ENCODE peak calls at places on chromosomes 13 and 19, in ten cellular contexts. N is Peyer's patch, R is mesothelial cell of epicardium, P is nephron progenitor cell, M is heart left ventricle, K is gastrocnemius medialis, S is endothelial cell of umbilical vein, V is tibial artery, T is epithelial cell of esophagus, L is endodermal cell. H is an unnamed sample.

GRCh38 chr13:114111577-114111976 is 20.8 kb downstream of the RASA3 start:
- DNase-seq in N (no peak), R (no peak), P (no peak), M (peak), K (peak), S (no peak), V (peak), T (no peak), L (peak), H (peak)

GRCh38 chr13:109154146-109154545 is 524.7 kb downstream of the MYO16 start:
- DNase-seq in N (no peak), R (no peak), P (no peak), M (no peak), K (no peak), S (no peak), V (no peak), T (peak), L (no peak), H (no peak)

GRCh38 chr19:56746367-56746766 is 74.8 kb upstream of the ZNF835 start:
- DNase-seq in N (no peak), R (no peak), P (no peak), M (no peak), K (no peak), S (no peak), V (no peak), T (no peak), L (no peak), H (no peak)

GRCh38 chr19:58086825-58087710 is 11.0 kb downstream of the ZSCAN18 start:
- DNase-seq in N (no peak), R (no peak), P (no peak), M (no peak), K (no peak), S (no peak), V (no peak), T (no peak), L (no peak), H (no peak)

GRCh38 chr19:44476559-44477408 is 23.5 kb downstream of the ZNF180 start:
- DNase-seq in N (no peak), R (no peak), P (no peak), M (no peak), K (no peak), S (peak), V (no peak), T (peak), L (no peak), H (no peak)

GRCh38 chr13:107057028-107057427 is 489.1 kb upstream of the ARGLU1 start:
- DNase-seq in N (no peak), R (no peak), P (no peak), M (no peak), K (no peak), S (no peak), V (no peak), T (no peak), L (no peak), H (no peak)

GRCh38 chr19:17330546-17331253 is 4.0 kb downstream of the ANO8 start:
- DNase-seq in N (no peak), R (no peak), P (no peak), M (no peak), K (no peak), S (no peak), V (no peak), T (no peak), L (no peak), H (no peak)

GRCh38 chr19:15149704-15150103 is 42.5 kb downstream of the SYDE1 start:
- DNase-seq in N (no peak), R (no peak), P (no peak), M (no peak), K (no peak), S (no peak), V (no peak), T (no peak), L (peak), H (no peak)

GRCh38 chr19:35613574-35613973 is 1.0 kb downstream of the HAUS5 start:
- DNase-seq in N (no peak), R (no peak), P (no peak), M (no peak), K (no peak), S (no peak), V (no peak), T (no peak), L (no peak), H (peak)

GRCh38 chr13:52779028-52779612 is 39.5 kb upstream of the CNMD start:
- DNase-seq in N (no peak), R (no peak), P (no peak), M (no peak), K (no peak), S (no peak), V (no peak), T (no peak), L (no peak), H (no peak)

GRCh38 chr19:47240996-47241918 is 10.3 kb upstream of the BBC3 start:
- DNase-seq in N (peak), R (peak), P (peak), M (peak), K (peak), S (peak), V (peak), T (peak), L (peak), H (peak)

GRCh38 chr19:55369651-55370304 is 485 bp downstream of the IL11 start:
- DNase-seq in N (no peak), R (peak), P (peak), M (no peak), K (no peak), S (no peak), V (no peak), T (peak), L (peak), H (no peak)

GRCh38 chr13:52070929-52071523 is 46.5 kb downstream of the UTP14C start:
- DNase-seq in N (no peak), R (no peak), P (no peak), M (no peak), K (no peak), S (peak), V (no peak), T (peak), L (no peak), H (no peak)

GRCh38 chr13:111317571-111318360 is 2.7 kb upstream of the TEX29 start:
- DNase-seq in N (no peak), R (no peak), P (no peak), M (no peak), K (no peak), S (no peak), V (no peak), T (no peak), L (peak), H (no peak)

GRCh38 chr19:43105496-43105895 is 23.0 kb upstream of the PSG2 start:
- DNase-seq in N (no peak), R (no peak), P (no peak), M (no peak), K (no peak), S (no peak), V (no peak), T (no peak), L (no peak), H (no peak)

GRCh38 chr19:43101950-43102349 is 19.4 kb upstream of the PSG2 start:
- DNase-seq in N (no peak), R (no peak), P (no peak), M (no peak), K (no peak), S (no peak), V (no peak), T (no peak), L (no peak), H (no peak)
- TF ChIP-seq CTCF in N (no peak), R (no peak), P (no peak), M (no peak), K (no peak), S (no peak), V (no peak), T (no peak), L (no peak), H (no peak)

GRCh38 chr13:44763604-44764311 is 187.6 kb upstream of the TSC22D1 start:
- DNase-seq in N (no peak), R (no peak), P (no peak), M (peak), K (no peak), S (peak), V (no peak), T (peak), L (no peak), H (no peak)
- TF ChIP-seq CTCF in N (no peak), R (no peak), P (no peak), M (no peak), K (no peak), S (no peak), V (no peak), T (no peak), L (no peak), H (no peak)

GRCh38 chr13:81393686-81394085 is 1052.8 kb upstream of the SPRY2 start:
- DNase-seq in N (no peak), R (no peak), P (no peak), M (no peak), K (no peak), S (no peak), V (no peak), T (no peak), L (peak), H (no peak)
- TF ChIP-seq CTCF in N (no peak), R (no peak), P (no peak), M (no peak), K (no peak), S (no peak), V (no peak), T (no peak), L (peak), H (no peak)

GRCh38 chr19:3369337-3370213 is 3.2 kb downstream of the NFIC start:
- DNase-seq in N (no peak), R (no peak), P (peak), M (peak), K (peak), S (peak), V (peak), T (peak), L (peak), H (peak)
- TF ChIP-seq CTCF in N (no peak), R (no peak), P (no peak), M (no peak), K (no peak), S (no peak), V (peak), T (no peak), L (peak), H (no peak)

GRCh38 chr13:21909331-21909730 is 238.5 kb downstream of the FGF9 start:
- DNase-seq in N (no peak), R (no peak), P (no peak), M (no peak), K (no peak), S (no peak), V (no peak), T (peak), L (no peak), H (no peak)

GRCh38 chr13:21917046-21918010 is 246.5 kb downstream of the FGF9 start:
- DNase-seq in N (no peak), R (no peak), P (no peak), M (no peak), K (no peak), S (no peak), V (no peak), T (no peak), L (no peak), H (no peak)

GRCh38 chr13:21911916-21912315 is 241.0 kb downstream of the FGF9 start:
- DNase-seq in N (no peak), R (no peak), P (no peak), M (no peak), K (no peak), S (no peak), V (no peak), T (no peak), L (no peak), H (no peak)

GRCh38 chr13:21913010-21913409 is 242.1 kb downstream of the FGF9 start:
- DNase-seq in N (no peak), R (no peak), P (peak), M (no peak), K (no peak), S (no peak), V (no peak), T (no peak), L (peak), H (no peak)
- TF ChIP-seq CTCF in N (peak), R (no peak), P (peak), M (no peak), K (no peak), S (no peak), V (no peak), T (no peak), L (peak), H (no peak)

GRCh38 chr13:65921933-65922332 is 1308.2 kb downstream of the PCDH9 start:
- DNase-seq in N (no peak), R (no peak), P (no peak), M (no peak), K (no peak), S (no peak), V (no peak), T (no peak), L (no peak), H (no peak)

GRCh38 chr13:65932587-65933239 is 1297.4 kb downstream of the PCDH9 start:
- DNase-seq in N (no peak), R (no peak), P (peak), M (no peak), K (no peak), S (no peak), V (no peak), T (peak), L (no peak), H (no peak)

GRCh38 chr13:65932013-65932412 is 1298.1 kb downstream of the PCDH9 start:
- DNase-seq in N (no peak), R (no peak), P (no peak), M (no peak), K (no peak), S (no peak), V (no peak), T (no peak), L (no peak), H (no peak)

GRCh38 chr13:65929436-65929835 is 1300.7 kb downstream of the PCDH9 start:
- DNase-seq in N (no peak), R (no peak), P (no peak), M (no peak), K (no peak), S (no peak), V (no peak), T (no peak), L (no peak), H (no peak)

DNA sequence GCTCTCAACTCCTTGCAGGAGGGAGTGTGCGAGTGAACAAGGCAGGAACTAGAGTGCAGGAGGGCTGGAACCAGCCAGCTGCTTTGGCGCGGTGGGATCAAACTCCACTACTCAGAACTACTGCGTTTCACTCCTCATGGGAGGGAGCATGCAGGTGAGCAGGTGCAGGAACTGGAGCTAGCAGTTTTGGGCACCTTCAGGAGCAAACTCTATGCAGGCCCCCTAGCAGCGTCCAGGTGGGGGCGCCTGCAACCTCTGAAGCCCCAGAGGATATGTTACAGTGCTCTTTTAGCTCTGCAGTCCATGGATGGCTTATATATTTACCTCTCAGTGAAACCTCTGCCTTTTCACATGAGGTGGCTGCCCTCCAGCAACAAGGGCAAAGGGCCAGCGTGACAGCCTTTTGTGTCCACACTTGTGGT is 1303.4 kb downstream of the PCDH9 start:
- DNase-seq in N (no peak), R (no peak), P (peak), M (peak), K (no peak), S (no peak), V (no peak), T (peak), L (peak), H (peak)
- TF ChIP-seq CTCF in N (no peak), R (no peak), P (peak), M (peak), K (no peak), S (peak), V (no peak), T (peak), L (peak), H (no peak)